ENCODE peak calls at places on chromosome 21, in six cellular contexts. Z is GM23248; D is A549; B is heart right ventricle; X is CD8-positive, alpha-beta memory T cell; Q is fibroblast of lung. O is an unnamed sample.

GRCh38 chr21:42651515-42652401 is 1.7 kb upstream of the PDE9A start:
- DNase-seq in Q (no peak), B (no peak), D (no peak), Z (no peak), X (peak; percentile 25), O (no peak)

GRCh38 chr21:33492571-33492970 is 1.1 kb upstream of the DNAJC28 start:
- DNase-seq in X (no peak), Q (no peak), Z (peak; percentile 41), B (no peak), D (no peak), O (no peak)

GRCh38 chr21:22363504-22363903 is 1365.3 kb downstream of the NCAM2 start:
- DNase-seq in Z (no peak), Q (no peak), B (no peak), X (no peak), D (no peak), O (no peak)

GRCh38 chr21:33078907-33079582 is 9.1 kb downstream of the OLIG1 start:
- DNase-seq in D (peak; percentile 41), Q (peak; percentile 83), Z (peak; percentile 68), X (peak; percentile 71), B (no peak), O (peak; percentile 74)

GRCh38 chr21:37219766-37220432 is 47.2 kb downstream of the VPS26C start:
- DNase-seq in X (peak; percentile 57), B (no peak), Z (no peak), Q (peak; percentile 31), D (peak; percentile 4), O (no peak)

GRCh38 chr21:31665397-31665796 is 5.9 kb downstream of the SOD1 start:
- DNase-seq in X (no peak), D (peak; percentile 23), B (no peak), Z (peak; percentile 62), Q (peak; percentile 30), O (no peak)

GRCh38 chr21:28913071-28913470 is 79.6 kb downstream of the LTN1 start:
- DNase-seq in B (no peak), Q (no peak), Z (no peak), D (no peak), X (no peak), O (no peak)

GRCh38 chr21:17472592-17473271 is 40.1 kb upstream of the CXADR start:
- DNase-seq in Q (no peak), Z (no peak), X (no peak), B (no peak), D (no peak), O (no peak)

GRCh38 chr21:31531967-31532366 is 127.5 kb upstream of the SOD1 start:
- DNase-seq in X (no peak), D (no peak), B (no peak), Z (no peak), Q (no peak), O (no peak)

GRCh38 chr21:21436012-21436545 is 437.9 kb downstream of the NCAM2 start:
- DNase-seq in B (no peak), X (no peak), Q (peak; percentile 71), Z (peak; percentile 34), D (no peak), O (no peak)

GRCh38 chr21:43016728-43017127 is 42.4 kb downstream of the PKNOX1 start:
- DNase-seq in D (no peak), Z (no peak), Q (no peak), X (no peak), B (no peak), O (no peak)

GRCh38 chr21:16370176-16370575 is 640.4 kb downstream of the USP25 start:
- DNase-seq in Q (no peak), D (no peak), Z (no peak), B (no peak), X (no peak), O (no peak)

GRCh38 chr21:43196789-43197188 is 28.0 kb downstream of the CRYAA start:
- DNase-seq in B (no peak), X (no peak), Q (no peak), D (no peak), Z (no peak), O (peak; percentile 51)

GRCh38 chr21:26835027-26835713 is 10.0 kb downstream of the ADAMTS1 start:
- DNase-seq in D (no peak), Z (peak; percentile 81), Q (peak; percentile 77), X (no peak), B (no peak), O (peak; percentile 77)

DNA sequence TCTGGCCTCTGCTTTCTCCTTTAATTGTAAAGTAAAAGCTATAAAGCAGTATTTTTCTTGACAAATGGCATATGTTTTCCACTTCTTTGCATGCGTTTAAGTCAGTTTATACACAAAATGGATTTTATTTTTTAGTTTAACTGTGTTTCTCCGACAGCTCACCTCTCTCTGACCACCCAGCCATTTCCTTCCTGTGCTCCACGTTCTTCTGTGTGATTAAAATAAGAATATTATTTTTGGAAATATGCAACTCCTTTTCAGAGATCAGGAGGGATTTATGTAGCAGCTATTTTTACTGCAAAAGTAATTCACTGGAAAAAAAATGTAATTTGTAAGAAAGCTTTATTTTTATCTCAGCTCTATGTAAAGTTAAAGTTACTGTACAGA is 18.0 kb downstream of the ETS2 start:
- DNase-seq in X (no peak), D (no peak), B (no peak), Q (no peak), Z (no peak), O (no peak)
- H3K27ac ChIP-seq in X (no peak overlapping the region), D (no peak overlapping the region), B (peak overlapping the region; percentile 61), Q (peak overlapping the region; percentile 86), Z (peak overlapping the region; percentile 55), O (peak overlapping the region; percentile 88)

GRCh38 chr21:41632748-41633475 is 125.0 kb upstream of the TMPRSS2 start:
- DNase-seq in B (no peak), X (no peak), D (no peak), Q (no peak), Z (no peak), O (no peak)

GRCh38 chr21:41635874-41636273 is 127.9 kb upstream of the TMPRSS2 start:
- DNase-seq in D (no peak), B (no peak), X (no peak), Q (no peak), Z (no peak), O (no peak)

GRCh38 chr21:41633627-41634026 is 125.7 kb upstream of the TMPRSS2 start:
- DNase-seq in D (no peak), Q (no peak), Z (no peak), B (no peak), X (no peak), O (no peak)

GRCh38 chr21:41634211-41634694 is 126.3 kb upstream of the TMPRSS2 start:
- DNase-seq in Z (no peak), D (peak; percentile 46), X (no peak), B (no peak), Q (no peak), O (peak; percentile 81)

GRCh38 chr21:41634858-41635257 is 126.9 kb upstream of the TMPRSS2 start:
- DNase-seq in D (no peak), X (no peak), Q (peak; percentile 58), B (no peak), Z (peak; percentile 93), O (peak; percentile 82)
- H3K27ac ChIP-seq in D (peak overlapping the region; percentile 59), X (no peak overlapping the region), Q (no peak overlapping the region), B (no peak overlapping the region), Z (peak overlapping the region; percentile 43), O (peak overlapping the region; percentile 93)

DNA sequence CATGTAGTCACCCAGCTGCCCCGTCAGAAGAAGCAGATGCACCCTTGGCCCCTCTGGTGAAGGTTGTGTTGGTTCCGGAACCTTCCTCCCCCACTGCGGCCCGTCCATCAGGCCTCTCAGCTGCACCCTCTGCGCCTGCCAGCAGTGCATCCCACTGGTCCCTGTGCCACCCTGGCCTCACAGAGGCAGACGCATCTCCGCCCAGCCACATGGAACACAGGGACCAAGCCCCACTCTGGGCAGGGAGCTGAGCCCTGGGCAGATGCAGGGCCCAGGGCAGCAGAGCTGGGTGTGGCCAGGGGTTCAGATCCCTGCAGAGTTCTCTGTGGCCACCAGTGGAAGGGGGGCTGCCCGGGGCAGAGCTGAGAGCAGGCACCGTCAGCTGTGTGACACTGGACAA is 50.6 kb downstream of the SLC19A1 start:
- DNase-seq in Q (no peak), X (no peak), B (no peak), Z (no peak), D (no peak), O (no peak)
- H3K27ac ChIP-seq in Q (no peak overlapping the region), X (no peak overlapping the region), B (no peak overlapping the region), Z (no peak overlapping the region), D (no peak overlapping the region), O (no peak overlapping the region)

GRCh38 chr21:41359289-41359688 is 2.5 kb upstream of the MX2 start:
- DNase-seq in X (no peak), B (no peak), D (no peak), Z (no peak), Q (no peak), O (no peak)

GRCh38 chr21:41358193-41359166 is 3.3 kb upstream of the MX2 start:
- DNase-seq in X (no peak), B (no peak), Z (no peak), D (no peak), Q (no peak), O (no peak)

GRCh38 chr21:41361053-41361785 is 608 bp upstream of the MX2 start:
- DNase-seq in B (no peak), X (no peak), Q (no peak), Z (no peak), D (no peak), O (no peak)

GRCh38 chr21:41361786-41362604 is at the start of gene MX2:
- DNase-seq in Q (peak; percentile 88), X (peak; percentile 90), B (peak; percentile 85), Z (peak; percentile 86), D (no peak), O (peak; percentile 36)

DNA sequence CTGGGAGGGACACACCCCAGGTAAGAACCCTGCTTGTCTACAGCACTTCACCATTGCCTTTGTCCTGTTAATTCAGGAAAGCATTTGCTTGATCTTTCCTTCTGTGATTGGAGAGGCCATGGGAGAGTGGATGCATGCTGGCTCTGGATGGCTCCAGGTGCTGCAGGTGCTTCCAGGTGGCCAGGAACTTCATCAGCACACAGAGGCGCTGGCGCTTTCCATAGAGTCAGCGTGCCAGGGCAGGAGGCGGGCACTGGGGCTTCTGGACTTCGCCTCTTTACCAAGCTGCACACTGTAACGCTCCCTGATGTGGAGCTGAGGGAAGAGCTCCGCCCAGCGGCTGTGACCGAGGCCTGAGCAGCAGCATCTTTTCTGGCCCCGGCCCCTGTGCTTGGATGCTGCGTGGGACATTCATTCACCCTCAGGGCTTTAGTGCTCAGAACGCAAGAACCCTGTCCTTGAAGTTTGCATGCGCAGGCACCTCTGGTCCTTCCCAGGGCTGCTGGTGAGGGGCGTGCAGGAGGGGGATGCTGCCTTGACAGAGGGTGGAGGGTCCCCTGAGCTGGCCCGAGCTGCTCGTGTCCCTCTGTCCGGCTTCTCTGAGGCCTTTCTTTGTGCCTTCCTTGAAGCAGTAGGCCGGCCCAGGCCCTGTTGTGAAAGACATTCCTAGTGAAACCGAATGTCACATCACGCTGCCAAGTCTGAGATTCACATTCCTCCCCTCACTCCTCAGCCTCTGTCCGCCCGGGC is 1.6 kb upstream of the MX2 start:
- DNase-seq in Z (peak; percentile 74), D (no peak), B (no peak), Q (peak; percentile 51), X (no peak), O (no peak)
- H3K27ac ChIP-seq in Z (peak overlapping the region; percentile 21), D (no peak overlapping the region), B (peak overlapping the region; percentile 95), Q (no peak overlapping the region), X (no peak overlapping the region), O (no peak overlapping the region)

O was measured in epithelial cell of prostate.